ENCODE peak calls at places on chromosome 2, in eight cellular contexts. O, K, Q, V, A, G, T and E are unnamed samples.

GRCh38 chr2:149782566-149782965 is 195.0 kb upstream of the MMADHC start:
- DNase-seq in V (no peak), A (peak; percentile 55), K (no peak), T (no peak), G (no peak), O (no peak), Q (no peak), E (no peak)

GRCh38 chr2:172253190-172254052 is 150.7 kb upstream of the DLX2 start:
- DNase-seq in K (peak; percentile 100), A (peak; percentile 100), V (peak; percentile 50), Q (no peak), G (no peak), O (peak; percentile 32), T (peak; percentile 99), E (peak; percentile 57)

GRCh38 chr2:214138779-214139178 is 272.1 kb upstream of the VWC2L start:
- DNase-seq in Q (no peak), G (no peak), O (no peak), T (no peak), V (no peak), K (no peak), A (no peak), E (no peak)

GRCh38 chr2:54964271-54964670 is 86.0 kb downstream of the RTN4 start:
- DNase-seq in V (no peak), A (peak; percentile 60), K (no peak), G (no peak), Q (no peak), T (no peak), O (no peak), E (no peak)

GRCh38 chr2:189641047-189641446 is 20.2 kb upstream of the ASNSD1 start:
- DNase-seq in T (no peak), K (no peak), G (no peak), O (no peak), Q (no peak), A (no peak), V (no peak), E (no peak)

GRCh38 chr2:229511524-229511923 is 202.8 kb downstream of the DNER start:
- DNase-seq in Q (no peak), V (no peak), T (no peak), A (no peak), G (no peak), K (no peak), O (no peak), E (no peak)

GRCh38 chr2:129922571-129923264 is 56.7 kb upstream of the RAB6C start:
- DNase-seq in Q (no peak), K (no peak), T (no peak), G (no peak), O (no peak), A (no peak), V (no peak), E (no peak)

GRCh38 chr2:70069049-70069448 is 18.2 kb upstream of the PCBP1 start:
- DNase-seq in G (no peak), K (no peak), T (no peak), V (peak; percentile 48), O (no peak), Q (no peak), A (peak; percentile 6), E (peak; percentile 78)

GRCh38 chr2:142734231-142734630 is 143.2 kb upstream of the KYNU start:
- DNase-seq in K (no peak), Q (no peak), A (no peak), O (no peak), T (no peak), V (no peak), G (no peak), E (no peak)

GRCh38 chr2:107303964-107304363 is 418.0 kb upstream of the ST6GAL2 start:
- DNase-seq in Q (no peak), O (no peak), V (no peak), G (no peak), K (no peak), A (no peak), T (peak; percentile 42), E (no peak)

GRCh38 chr2:181411105-181411849 is 45.9 kb upstream of the ITGA4 start:
- DNase-seq in K (no peak), V (no peak), O (no peak), Q (no peak), A (no peak), G (peak; percentile 7), T (peak; percentile 40), E (peak; percentile 38)

GRCh38 chr2:216698895-216699294 is 3.5 kb upstream of the IGFBP5 start:
- DNase-seq in V (no peak), Q (no peak), K (peak; percentile 48), G (no peak), A (peak; percentile 84), T (peak; percentile 79), O (peak; percentile 31), E (no peak)

GRCh38 chr2:129762386-129763189 is 216.9 kb upstream of the RAB6C start:
- DNase-seq in G (no peak), T (no peak), V (no peak), A (no peak), K (no peak), Q (no peak), O (no peak), E (no peak)

GRCh38 chr2:153474407-153474806 is 4.2 kb downstream of the RPRM start:
- DNase-seq in O (no peak), K (no peak), A (no peak), G (no peak), T (no peak), Q (no peak), V (no peak), E (no peak)

GRCh38 chr2:142140434-142140845 is 9.6 kb upstream of the LRP1B start:
- DNase-seq in T (peak; percentile 47), O (no peak), G (no peak), K (peak; percentile 19), Q (no peak), V (no peak), A (peak; percentile 9), E (no peak)

GRCh38 chr2:163659224-163659623 is 76.6 kb downstream of the FIGN start:
- DNase-seq in G (no peak), K (no peak), Q (no peak), V (no peak), T (no peak), O (no peak), A (no peak), E (no peak)

GRCh38 chr2:238886453-238887094 is 38.7 kb downstream of the TWIST2 start:
- DNase-seq in Q (no peak), A (no peak), O (no peak), G (no peak), V (no peak), K (no peak), T (no peak), E (no peak)

GRCh38 chr2:2271471-2271941 is 59.6 kb downstream of the MYT1L start:
- DNase-seq in T (no peak), G (peak; percentile 26), Q (no peak), K (no peak), V (no peak), A (no peak), O (no peak), E (no peak)

GRCh38 chr2:660477-661214 is 16.6 kb downstream of the TMEM18 start:
- DNase-seq in V (no peak), Q (no peak), G (no peak), O (no peak), T (no peak), A (no peak), K (no peak), E (no peak)

DNA sequence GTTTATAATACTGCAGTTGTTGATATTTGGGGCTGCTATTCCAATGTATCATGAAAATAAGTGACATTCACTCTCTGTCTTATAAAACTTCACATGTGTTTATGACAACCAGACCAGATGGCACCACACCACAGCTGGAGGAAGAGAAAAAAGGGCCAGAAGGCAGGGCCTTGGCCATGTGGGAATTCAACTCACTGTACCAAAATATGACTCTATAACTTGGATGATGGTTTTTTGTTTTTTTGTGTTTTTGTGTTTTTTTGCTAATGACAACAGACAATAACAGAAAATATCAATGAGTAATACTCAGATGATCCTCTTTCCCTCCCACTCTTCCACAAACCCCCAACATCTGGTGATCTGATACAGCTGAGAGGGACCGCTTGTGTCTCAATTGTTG is 12.5 kb downstream of the NMI start:
- DNase-seq in T (no peak), G (no peak), V (no peak), Q (no peak), O (no peak), K (no peak), A (no peak), E (no peak)
- H3K36me3 ChIP-seq in T (no peaks in the 10 kb centered on the region), G (no peaks in the 10 kb centered on the region), V (peaks cover 27% of the 10 kb centered on the region), Q (no peaks in the 10 kb centered on the region), O (peaks cover 34% of the 10 kb centered on the region), K (no peaks in the 10 kb centered on the region), A (peaks cover 4% of the 10 kb centered on the region), E (no peaks in the 10 kb centered on the region)

DNA sequence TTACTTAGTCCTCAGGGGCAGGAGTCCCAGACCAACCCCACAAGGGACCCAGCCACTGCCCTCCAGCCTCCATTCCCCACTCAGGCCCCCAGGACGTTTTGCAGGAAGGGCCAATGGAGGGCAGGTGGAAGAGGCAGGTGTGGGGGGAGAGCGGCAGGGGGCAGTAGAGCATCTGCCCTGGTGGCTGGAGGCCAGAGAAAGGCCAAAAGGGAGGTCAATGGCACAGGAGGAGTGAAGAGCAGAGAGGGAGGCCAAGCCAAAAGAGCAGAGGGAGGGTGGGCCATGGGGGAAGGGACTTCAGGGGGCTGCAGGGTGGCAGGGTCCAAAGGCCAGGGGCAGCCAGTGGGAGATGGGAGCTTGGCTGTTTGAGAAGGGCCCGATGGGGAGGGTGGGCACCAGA is 17.3 kb upstream of the GPR55 start:
- DNase-seq in T (no peak), Q (no peak), K (no peak), V (peak; percentile 11), A (no peak), G (no peak), O (peak; percentile 36), E (no peak)
- TF ChIP-seq CTCF in T (no peak), Q (no peak), K (no peak), V (no peak), A (no peak), G (no peak), O (peak; percentile 54), E (no peak)

DNA sequence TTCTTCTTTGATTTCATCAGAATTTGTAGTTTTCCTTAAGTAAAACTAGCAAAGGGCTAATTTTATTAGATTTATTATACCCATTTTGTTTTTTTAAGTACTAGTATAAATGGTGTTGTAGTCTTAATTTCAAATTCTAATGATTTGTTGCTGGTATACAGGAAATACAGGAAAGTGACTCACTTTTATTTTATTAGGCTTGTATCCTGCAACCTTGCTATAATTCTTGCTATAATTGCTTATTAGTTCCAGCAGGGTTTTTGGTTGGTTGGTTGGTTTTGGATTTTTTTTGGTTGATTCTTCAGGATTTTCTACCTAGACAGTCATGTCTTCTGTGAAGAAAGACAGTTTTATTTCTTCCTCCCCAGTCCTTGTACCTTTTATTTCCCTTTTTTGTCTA is 110.6 kb upstream of the IL1R2 start:
- DNase-seq in A (no peak), O (no peak), G (no peak), K (no peak), V (no peak), Q (no peak), T (no peak), E (no peak)
- H3K36me3 ChIP-seq in A (peaks cover 23% of the 10 kb centered on the region), O (peaks cover 54% of the 10 kb centered on the region), G (no peaks in the 10 kb centered on the region), K (peaks cover 16% of the 10 kb centered on the region), V (peaks cover 13% of the 10 kb centered on the region), Q (no peaks in the 10 kb centered on the region), T (peaks cover 22% of the 10 kb centered on the region), E (peaks cover 3% of the 10 kb centered on the region)

DNA sequence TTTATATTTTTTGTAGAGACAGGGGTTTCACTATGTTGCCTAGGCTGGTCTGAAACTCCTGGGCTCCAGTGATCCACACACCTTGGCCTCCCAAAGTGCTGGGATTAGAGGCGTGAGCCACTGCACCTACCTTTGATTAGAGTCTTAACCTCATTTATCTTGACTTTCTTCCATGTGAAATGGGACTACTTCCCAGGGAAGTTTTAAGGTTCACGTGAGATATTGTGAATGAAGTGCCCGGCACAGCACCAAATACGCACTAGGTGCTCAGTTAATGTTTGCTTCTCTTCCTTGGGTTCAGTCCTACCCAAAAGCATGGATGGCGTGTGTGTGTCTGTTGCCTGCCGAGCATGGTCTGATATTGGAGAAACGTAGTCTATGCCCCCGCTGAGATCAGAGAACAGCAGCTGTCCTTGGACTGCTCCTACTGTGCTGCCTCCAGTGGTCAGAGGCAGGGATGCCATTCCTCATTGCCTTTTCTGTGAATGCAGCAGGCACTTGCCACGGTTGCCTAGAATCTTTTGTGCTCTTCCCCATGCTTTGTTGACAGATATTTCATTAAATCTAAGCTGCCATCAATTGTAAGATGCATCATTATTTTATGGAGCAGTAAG is 12.3 kb upstream of the TFCP2L1 start:
- DNase-seq in K (peak; percentile 42), V (peak; percentile 49), G (no peak), A (peak; percentile 17), T (peak; percentile 35), Q (no peak), O (peak; percentile 39), E (peak; percentile 62)
- TF ChIP-seq CTCF in K (peak; percentile 92), V (peak; percentile 46), G (peak; percentile 61), A (peak; percentile 55), T (peak; percentile 81), Q (no peak), O (peak; percentile 77), E (peak; percentile 84)